ENCODE peak calls at places on chromosomes 7 and 10, in four cellular contexts. L is ovary, T is T47D, G is left ventricle myocardium inferior. M is an unnamed sample.

GRCh38 chr7:12257582-12257981 is 46.5 kb downstream of the TMEM106B start:
- DNase-seq in T (no peak), L (no peak), G (no peak), M (no peak)

GRCh38 chr7:70627488-70627887 is 504.5 kb upstream of the GALNT17 start:
- DNase-seq in L (no peak), T (no peak), G (no peak), M (no peak)

GRCh38 chr10:66927271-66927950 is 1.6 kb downstream of the LRRTM3 start:
- DNase-seq in T (no peak), G (no peak), L (no peak), M (no peak)

GRCh38 chr10:82674036-82674435 is 799.0 kb downstream of the NRG3 start:
- DNase-seq in T (no peak), G (no peak), L (no peak), M (no peak)

GRCh38 chr7:31125171-31125570 is 73.1 kb downstream of the ADCYAP1R1 start:
- DNase-seq in G (no peak), L (no peak), T (no peak), M (no peak)

GRCh38 chr10:77873558-77874380 is 52.8 kb downstream of the DLG5 start:
- DNase-seq in T (no peak), G (no peak), L (peak; percentile 68), M (peak; percentile 41)

GRCh38 chr10:78405231-78405630 is 371.6 kb downstream of the RPS24 start:
- DNase-seq in L (no peak), T (no peak), G (no peak), M (no peak)

GRCh38 chr10:6091630-6092029 is 2.8 kb downstream of the RBM17 start:
- DNase-seq in T (no peak), G (no peak), L (no peak), M (no peak)

GRCh38 chr10:76939862-76940495 is 697.6 kb downstream of the KCNMA1 start:
- DNase-seq in L (no peak), T (no peak), G (no peak), M (no peak)